ENCODE peak calls at places on chromosomes 3 and 15, in six cellular contexts. U is body of pancreas, L is suprapubic skin, P is HepG2, X is heart right ventricle, M is AG04450. Y is an unnamed sample.
A peak's percentile ranks its signal among the peaks of the same experiment; 100 is the strongest.

GRCh38 chr15:31083394-31083790 is 18.1 kb downstream of the TRPM1 start:
- DNase-seq in L (no peak), P (peak; percentile 48), X (no peak), U (peak; percentile 60), M (no peak), Y (peak; percentile 17)

GRCh38 chr3:50268703-50269451 is at the start of gene SEMA3B:
- DNase-seq in U (peak; percentile 97), M (no peak), X (peak; percentile 68), L (no peak), P (peak; percentile 71), Y (peak; percentile 66)

GRCh38 chr15:35925634-35926380 is 379.8 kb upstream of the DPH6 start:
- DNase-seq in P (no peak), U (no peak), X (no peak), L (no peak), M (no peak), Y (no peak)

GRCh38 chr3:64530434-64531049 is 157.3 kb downstream of the ADAMTS9 start:
- DNase-seq in X (peak; percentile 79), M (no peak), P (peak; percentile 18), U (peak; percentile 57), L (peak; percentile 70), Y (peak; percentile 65)

GRCh38 chr3:14216257-14217048 is 37.8 kb downstream of the LSM3 start:
- DNase-seq in U (no peak), X (peak; percentile 67), L (no peak), M (no peak), P (peak; percentile 39), Y (no peak)

GRCh38 chr3:38479431-38480092 is 16.6 kb upstream of the EXOG start:
- DNase-seq in L (no peak), M (peak; percentile 37), P (peak; percentile 47), U (peak; percentile 79), X (peak; percentile 67), Y (peak; percentile 65)

GRCh38 chr3:99683876-99684275 is 45.5 kb downstream of the COL8A1 start:
- DNase-seq in X (no peak), P (no peak), M (no peak), L (no peak), U (no peak), Y (no peak)

GRCh38 chr15:68411735-68412134 is 20.2 kb downstream of the ITGA11 start:
- DNase-seq in U (no peak), X (no peak), L (peak; percentile 29), M (no peak), P (no peak), Y (no peak)

GRCh38 chr3:29170894-29171582 is 109.8 kb upstream of the RBMS3 start:
- DNase-seq in P (no peak), U (no peak), X (no peak), M (no peak), L (no peak), Y (no peak)

GRCh38 chr3:130709671-130710070 is 37.0 kb downstream of the PIK3R4 start:
- DNase-seq in P (no peak), X (no peak), L (no peak), M (no peak), U (no peak), Y (no peak)

GRCh38 chr3:53074761-53075742 is 29.2 kb upstream of the SFMBT1 start:
- DNase-seq in L (peak; percentile 40), U (no peak), X (no peak), P (no peak), M (no peak), Y (no peak)

GRCh38 chr15:98000249-98001203 is 40.0 kb downstream of the ARRDC4 start:
- DNase-seq in P (no peak), U (no peak), M (no peak), L (no peak), X (no peak), Y (no peak)

DNA sequence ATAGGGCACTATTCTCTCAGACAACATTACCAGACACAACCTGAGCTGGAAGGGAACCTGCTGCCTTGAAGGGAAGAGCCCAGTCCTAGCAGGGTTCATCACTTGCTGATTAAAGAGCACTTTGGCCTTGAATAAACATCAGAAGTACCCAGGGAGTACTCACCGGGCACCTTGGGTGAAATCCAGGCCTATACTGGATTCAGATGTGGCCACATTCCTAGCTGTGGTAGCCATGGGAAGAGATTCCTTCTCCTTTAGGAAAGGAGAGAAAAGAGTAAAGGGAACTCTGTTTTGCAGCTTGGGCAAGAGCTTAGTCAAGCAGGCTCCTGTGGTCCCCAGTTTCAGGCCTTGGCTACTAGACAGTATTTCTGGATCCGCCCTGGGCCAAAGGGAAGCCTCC is 195.0 kb downstream of the SPATA16 start:
- DNase-seq in L (no peak), P (no peak), U (no peak), M (no peak), X (no peak), Y (no peak)
- H3K27ac ChIP-seq in L (no peak overlapping the region), P (no peak overlapping the region), U (no peak overlapping the region), M (no peak overlapping the region), X (no peak overlapping the region), Y (no peak overlapping the region)

GRCh38 chr3:170024581-170024980 is 13.2 kb upstream of the GPR160 start:
- DNase-seq in L (no peak), X (no peak), P (no peak), M (no peak), U (no peak), Y (no peak)

GRCh38 chr3:170023165-170023564 is 14.6 kb upstream of the GPR160 start:
- DNase-seq in U (no peak), M (no peak), P (peak; percentile 50), L (no peak), X (no peak), Y (no peak)

GRCh38 chr3:170021083-170021482 is 16.7 kb upstream of the GPR160 start:
- DNase-seq in X (no peak), P (no peak), L (no peak), U (no peak), M (no peak), Y (no peak)
- TF ChIP-seq CTCF in X (no peak), P (no peak), L (no peak), U (no peak), M (peak; percentile 32), Y (no peak)

GRCh38 chr15:34753236-34753894 is 1.4 kb downstream of the GJD2 start:
- DNase-seq in U (no peak), P (peak; percentile 10), L (no peak), X (peak; percentile 45), M (peak; percentile 27), Y (no peak)

GRCh38 chr15:34754674-34755418 is at the start of gene GJD2:
- DNase-seq in X (no peak), M (no peak), L (no peak), P (no peak), U (peak; percentile 27), Y (no peak)

GRCh38 chr15:34757262-34757661 is 2.5 kb upstream of the GJD2 start:
- DNase-seq in L (no peak), U (no peak), P (no peak), M (no peak), X (no peak), Y (no peak)

GRCh38 chr15:34755419-34755773 is 598 bp upstream of the GJD2 start:
- DNase-seq in M (no peak), P (no peak), X (no peak), L (no peak), U (no peak), Y (no peak)

GRCh38 chr15:34754171-34754580 is 622 bp downstream of the GJD2 start:
- DNase-seq in X (no peak), M (no peak), P (no peak), L (no peak), U (no peak), Y (no peak)
- H3K4me3 ChIP-seq in X (no peak overlapping the region), M (no peak overlapping the region), P (no peak overlapping the region), L (peak overlapping the region; percentile 43), U (no peak overlapping the region), Y (no peak overlapping the region)

DNA sequence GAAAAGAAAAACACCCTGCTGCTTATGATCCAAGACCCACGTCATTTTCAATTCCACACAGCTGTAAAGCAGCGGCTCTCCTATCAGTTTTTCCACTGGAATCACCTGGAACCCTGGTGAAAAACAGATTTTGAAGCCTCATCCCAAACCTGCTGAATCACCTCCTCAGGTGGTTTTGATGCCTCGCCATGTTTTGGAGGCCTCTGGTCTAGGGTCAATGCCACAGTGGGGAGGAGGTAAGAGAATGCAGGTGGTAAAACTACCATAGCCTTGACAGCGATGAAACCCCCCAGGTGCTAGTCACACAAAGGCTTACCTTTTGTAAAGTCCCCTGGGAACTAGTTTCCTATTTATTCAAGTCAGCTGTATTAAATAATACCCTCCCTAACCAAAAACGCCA is 24.8 kb downstream of the MYO1E start:
- DNase-seq in L (no peak), P (no peak), M (no peak), U (no peak), X (no peak), Y (no peak)
- H3K27ac ChIP-seq in L (no peak overlapping the region), P (no peak overlapping the region), M (no peak overlapping the region), U (no peak overlapping the region), X (no peak overlapping the region), Y (no peak overlapping the region)

Y was measured in prostate gland.